ENCODE peak calls at places on chromosomes 12 and 14, in four cellular contexts. One of them, this sample, is unnamed.

GRCh38 chr12:18074001-18074400 is 16.0 kb downstream of the RERGL start:
- DNase-seq in hepatic stellate cell: no peak
- DNase-seq in A172: no peak
- DNase-seq in naive B cell: no peak
- DNase-seq in this sample: no peak

GRCh38 chr14:71321556-71322315 is 414.5 kb downstream of the PCNX1 start:
- DNase-seq in A172: peak
- DNase-seq in hepatic stellate cell: peak
- DNase-seq in naive B cell: no peak
- DNase-seq in this sample: peak

GRCh38 chr12:13870255-13870654 is 111.1 kb downstream of the GRIN2B start:
- DNase-seq in A172: no peak
- DNase-seq in hepatic stellate cell: no peak
- DNase-seq in naive B cell: no peak
- DNase-seq in this sample: no peak

GRCh38 chr12:16325426-16325825 is 22.0 kb upstream of the MGST1 start:
- DNase-seq in A172: no peak
- DNase-seq in naive B cell: no peak
- DNase-seq in hepatic stellate cell: no peak
- DNase-seq in this sample: no peak

GRCh38 chr12:95802482-95803264 is 12.1 kb upstream of the NTN4 start:
- DNase-seq in naive B cell: no peak
- DNase-seq in A172: peak
- DNase-seq in hepatic stellate cell: peak
- DNase-seq in this sample: no peak

GRCh38 chr12:45304514-45305178 is 88.8 kb downstream of the ANO6 start:
- DNase-seq in naive B cell: no peak
- DNase-seq in A172: no peak
- DNase-seq in hepatic stellate cell: no peak
- DNase-seq in this sample: no peak

GRCh38 chr12:80166751-80167150 is 67.4 kb downstream of the OTOGL start:
- DNase-seq in hepatic stellate cell: no peak
- DNase-seq in A172: no peak
- DNase-seq in naive B cell: no peak
- DNase-seq in this sample: no peak

GRCh38 chr14:60532442-60532841 is 23.5 kb downstream of the SIX6 start:
- DNase-seq in A172: peak
- DNase-seq in hepatic stellate cell: no peak
- DNase-seq in naive B cell: no peak
- DNase-seq in this sample: no peak

GRCh38 chr12:92971869-92972524 is 42.9 kb upstream of the EEA1 start:
- DNase-seq in A172: peak
- DNase-seq in hepatic stellate cell: peak
- DNase-seq in naive B cell: no peak
- DNase-seq in this sample: no peak

GRCh38 chr12:93778306-93778705 is 101.1 kb downstream of the CRADD start:
- DNase-seq in naive B cell: no peak
- DNase-seq in A172: peak
- DNase-seq in hepatic stellate cell: peak
- DNase-seq in this sample: no peak

GRCh38 chr14:64478634-64479250 is 13.4 kb downstream of the AKAP5 start:
- DNase-seq in hepatic stellate cell: peak
- DNase-seq in naive B cell: no peak
- DNase-seq in A172: peak
- DNase-seq in this sample: peak

GRCh38 chr14:92322516-92322915 is 449 bp upstream of the SLC24A4 start:
- DNase-seq in hepatic stellate cell: no peak
- DNase-seq in naive B cell: no peak
- DNase-seq in A172: no peak
- DNase-seq in this sample: no peak

GRCh38 chr14:35855886-35856481 is 29.8 kb downstream of the BRMS1L start:
- DNase-seq in hepatic stellate cell: no peak
- DNase-seq in naive B cell: peak
- DNase-seq in A172: no peak
- DNase-seq in this sample: peak

GRCh38 chr12:131003676-131004075 is 50.0 kb downstream of the ADGRD1 start:
- DNase-seq in naive B cell: no peak
- DNase-seq in A172: no peak
- DNase-seq in hepatic stellate cell: no peak
- DNase-seq in this sample: no peak

GRCh38 chr12:24222968-24223367 is 273.5 kb upstream of the SOX5 start:
- DNase-seq in naive B cell: no peak
- DNase-seq in hepatic stellate cell: no peak
- DNase-seq in A172: no peak
- DNase-seq in this sample: no peak

GRCh38 chr12:80353254-80353653 is 90.8 kb upstream of the PTPRQ start:
- DNase-seq in hepatic stellate cell: no peak
- DNase-seq in A172: no peak
- DNase-seq in naive B cell: no peak
- DNase-seq in this sample: no peak

GRCh38 chr12:108595711-108596647 is 1.9 kb downstream of the TMEM119 start:
- DNase-seq in A172: no peak
- DNase-seq in hepatic stellate cell: no peak
- DNase-seq in naive B cell: no peak
- DNase-seq in this sample: no peak

GRCh38 chr14:75495882-75496281 is 26.4 kb upstream of the BATF start:
- DNase-seq in naive B cell: no peak
- DNase-seq in hepatic stellate cell: no peak
- DNase-seq in A172: no peak
- DNase-seq in this sample: no peak

GRCh38 chr12:113899844-113900471 is 66.2 kb downstream of the RBM19 start:
- DNase-seq in hepatic stellate cell: no peak
- DNase-seq in A172: no peak
- DNase-seq in naive B cell: no peak
- DNase-seq in this sample: no peak

GRCh38 chr14:100472094-100472455 is 115.1 kb downstream of the BEGAIN start:
- DNase-seq in naive B cell: no peak
- DNase-seq in A172: no peak
- DNase-seq in hepatic stellate cell: no peak
- DNase-seq in this sample: no peak

GRCh38 chr14:53380041-53380440 is 226.9 kb upstream of the DDHD1 start:
- DNase-seq in hepatic stellate cell: no peak
- DNase-seq in naive B cell: no peak
- DNase-seq in A172: no peak
- DNase-seq in this sample: no peak

GRCh38 chr14:102626530-102626929 is 34.1 kb downstream of the RCOR1 start:
- DNase-seq in A172: no peak
- DNase-seq in hepatic stellate cell: no peak
- DNase-seq in naive B cell: no peak
- DNase-seq in this sample: no peak

GRCh38 chr14:71588028-71588427 is 344.2 kb upstream of the RGS6 start:
- DNase-seq in hepatic stellate cell: peak
- DNase-seq in naive B cell: no peak
- DNase-seq in A172: no peak
- DNase-seq in this sample: no peak

GRCh38 chr14:57274551-57274950 is 5.8 kb downstream of the AP5M1 start:
- DNase-seq in hepatic stellate cell: no peak
- DNase-seq in naive B cell: no peak
- DNase-seq in A172: no peak
- DNase-seq in this sample: no peak

GRCh38 chr14:32203928-32204357 is 874 bp upstream of the RNU6-8 start:
- DNase-seq in hepatic stellate cell: no peak
- DNase-seq in A172: no peak
- DNase-seq in naive B cell: peak
- DNase-seq in this sample: peak

GRCh38 chr14:75982724-75983358 is 1.0 kb upstream of the TGFB3 start:
- DNase-seq in hepatic stellate cell: peak
- DNase-seq in A172: no peak
- DNase-seq in naive B cell: peak
- DNase-seq in this sample: no peak

GRCh38 chr12:108854055-108854452 is 3.3 kb downstream of the SSH1 start:
- DNase-seq in A172: peak
- DNase-seq in naive B cell: no peak
- DNase-seq in hepatic stellate cell: no peak
- DNase-seq in this sample: no peak

GRCh38 chr12:50740307-50740706 is 23.6 kb upstream of the ATF1 start:
- DNase-seq in hepatic stellate cell: no peak
- DNase-seq in A172: peak
- DNase-seq in naive B cell: no peak
- DNase-seq in this sample: no peak

GRCh38 chr12:69343357-69343756 is 4.8 kb upstream of the LYZ start:
- DNase-seq in A172: no peak
- DNase-seq in hepatic stellate cell: no peak
- DNase-seq in naive B cell: no peak
- DNase-seq in this sample: no peak

GRCh38 chr14:55092326-55092725 is 36.7 kb upstream of the LGALS3 start:
- DNase-seq in A172: no peak
- DNase-seq in hepatic stellate cell: no peak
- DNase-seq in naive B cell: no peak
- DNase-seq in this sample: no peak

GRCh38 chr12:96487214-96487613 is 2.2 kb upstream of the CFAP54 start:
- DNase-seq in hepatic stellate cell: peak
- DNase-seq in naive B cell: no peak
- DNase-seq in A172: peak
- DNase-seq in this sample: no peak

GRCh38 chr14:64671591-64671990 is 32.6 kb upstream of the PLEKHG3 start:
- DNase-seq in A172: peak
- DNase-seq in hepatic stellate cell: peak
- DNase-seq in naive B cell: peak
- DNase-seq in this sample: peak

GRCh38 chr12:12511021-12511783 is 51.5 kb downstream of the DUSP16 start:
- DNase-seq in A172: no peak
- DNase-seq in hepatic stellate cell: no peak
- DNase-seq in naive B cell: no peak
- DNase-seq in this sample: no peak

GRCh38 chr14:105364100-105364708 is 34.1 kb upstream of the TEX22 start:
- DNase-seq in hepatic stellate cell: peak
- DNase-seq in A172: no peak
- DNase-seq in naive B cell: peak
- DNase-seq in this sample: no peak

GRCh38 chr12:14716848-14717444 is 20.5 kb upstream of the GUCY2C start:
- DNase-seq in naive B cell: peak
- DNase-seq in hepatic stellate cell: peak
- DNase-seq in A172: peak
- DNase-seq in this sample: peak

GRCh38 chr12:89861086-89861485 is 152.4 kb upstream of the ATP2B1 start:
- DNase-seq in hepatic stellate cell: no peak
- DNase-seq in naive B cell: no peak
- DNase-seq in A172: peak
- DNase-seq in this sample: no peak

GRCh38 chr14:81157431-81157830 is 63.3 kb downstream of the GTF2A1 start:
- DNase-seq in hepatic stellate cell: no peak
- DNase-seq in A172: no peak
- DNase-seq in naive B cell: no peak
- DNase-seq in this sample: no peak